ENCODE peak calls at places on chromosomes 7 and 10, in eight cellular contexts. L is adrenal gland, J is lower lobe of right lung, Q is fibroblast of pulmonary artery, G is neural crest cell, I is AG04450, R is fibroblast of mammary gland, V is chondrocyte. W is an unnamed sample.

GRCh38 chr7:44288811-44289340 is 36.5 kb downstream of the CAMK2B start:
- DNase-seq in J (peak), Q (no peak), G (no peak), R (no peak), V (peak), L (no peak), I (no peak), W (no peak)

GRCh38 chr7:40977533-40977932 is 725.4 kb downstream of the INHBA start:
- DNase-seq in G (no peak), R (no peak), I (no peak), Q (no peak), J (no peak), L (no peak), V (no peak), W (no peak)

GRCh38 chr7:26237035-26237807 is 35.7 kb downstream of the CBX3 start:
- DNase-seq in J (no peak), I (no peak), R (peak), G (no peak), L (no peak), Q (no peak), V (no peak), W (no peak)

GRCh38 chr10:76491216-76491615 is 1059.8 kb downstream of the LRMDA start:
- DNase-seq in G (no peak), J (no peak), I (no peak), L (no peak), Q (peak), V (no peak), R (no peak), W (no peak)

GRCh38 chr7:44266526-44266925 is 58.9 kb downstream of the CAMK2B start:
- DNase-seq in I (no peak), Q (no peak), V (no peak), L (no peak), R (no peak), J (no peak), G (no peak), W (no peak)

GRCh38 chr10:69742928-69743602 is 58.6 kb upstream of the COL13A1 start:
- DNase-seq in G (peak), R (peak), J (no peak), L (peak), I (no peak), Q (peak), V (no peak), W (no peak)

GRCh38 chr7:157612664-157613561 is 276.1 kb downstream of the DNAJB6 start:
- DNase-seq in V (peak), R (peak), L (no peak), J (no peak), I (no peak), G (no peak), Q (no peak), W (no peak)

GRCh38 chr7:96253441-96253840 is 68.5 kb downstream of the SLC25A13 start:
- DNase-seq in J (no peak), I (no peak), R (no peak), Q (no peak), V (no peak), G (no peak), L (no peak), W (no peak)

GRCh38 chr10:58063854-58064480 is 203.7 kb downstream of the IPMK start:
- DNase-seq in J (no peak), Q (no peak), L (no peak), R (peak), V (no peak), G (no peak), I (no peak), W (no peak)

DNA sequence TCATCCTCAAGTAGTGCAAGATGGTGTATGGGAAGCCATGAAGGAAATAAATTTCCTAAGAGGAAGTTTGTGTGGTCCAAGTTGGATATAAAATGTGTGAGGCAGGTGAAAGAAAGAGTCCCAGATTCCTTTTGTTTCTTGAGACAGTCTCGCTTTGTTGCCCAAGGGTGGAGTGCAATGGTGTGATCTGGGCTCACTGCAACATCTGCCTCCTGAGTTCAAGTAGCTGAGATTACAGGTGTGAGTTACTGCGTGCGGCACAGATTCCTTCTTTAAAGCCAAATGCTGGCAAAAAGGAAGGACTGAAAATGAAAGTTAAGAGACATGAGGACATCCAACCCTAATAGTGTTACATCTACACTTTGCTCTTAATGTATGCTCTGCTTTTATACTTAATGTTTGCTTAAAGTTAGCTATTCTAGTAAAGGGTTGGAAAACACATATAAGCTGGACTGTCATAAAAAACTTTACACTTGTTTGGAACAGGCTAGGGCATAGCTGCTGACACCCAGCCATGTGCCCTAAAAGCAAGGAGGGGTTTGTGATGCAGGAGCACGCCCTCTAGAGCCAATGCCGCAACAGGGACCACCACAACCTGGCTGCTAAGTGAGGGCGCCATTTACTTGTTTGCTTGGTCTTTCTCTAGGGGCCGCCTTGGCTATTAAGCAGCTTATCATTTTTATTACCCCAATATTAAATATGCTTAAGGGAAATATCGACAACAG is 34.5 kb downstream of the CLEC2L start:
- DNase-seq in R (no peak), L (no peak), Q (no peak), I (no peak), V (no peak), J (no peak), G (no peak), W (peak)
- TF ChIP-seq CTCF in R (no peak), L (no peak), Q (no peak), I (no peak), V (no peak), J (no peak), G (no peak), W (peak)

GRCh38 chr10:113558336-113558735 is 5.5 kb downstream of the HABP2 start:
- DNase-seq in Q (no peak), R (no peak), L (no peak), J (no peak), V (no peak), I (no peak), G (no peak), W (no peak)

GRCh38 chr10:113555245-113555644 is 2.4 kb downstream of the HABP2 start:
- DNase-seq in L (no peak), G (no peak), Q (no peak), J (no peak), I (no peak), R (no peak), V (no peak), W (no peak)

GRCh38 chr10:113555751-113556150 is 2.9 kb downstream of the HABP2 start:
- DNase-seq in R (no peak), I (no peak), J (no peak), G (no peak), L (no peak), V (no peak), Q (no peak), W (no peak)

GRCh38 chr10:113560071-113560470 is 7.2 kb downstream of the HABP2 start:
- DNase-seq in R (no peak), Q (no peak), L (no peak), I (no peak), J (no peak), V (no peak), G (no peak), W (no peak)

GRCh38 chr10:113557389-113558321 is 4.8 kb downstream of the HABP2 start:
- DNase-seq in G (no peak), Q (peak), R (no peak), J (no peak), L (peak), V (no peak), I (no peak), W (no peak)
- TF ChIP-seq CTCF in G (no peak), Q (no peak), R (no peak), J (no peak), L (no peak), V (no peak), I (no peak), W (no peak)

GRCh38 chr10:93468532-93469213 is 13.5 kb downstream of the MYOF start:
- DNase-seq in V (no peak), R (peak), J (no peak), L (peak), Q (peak), G (no peak), I (peak), W (no peak)
- TF ChIP-seq CTCF in V (no peak), R (peak), J (no peak), L (peak), Q (no peak), G (no peak), I (peak), W (no peak)

DNA sequence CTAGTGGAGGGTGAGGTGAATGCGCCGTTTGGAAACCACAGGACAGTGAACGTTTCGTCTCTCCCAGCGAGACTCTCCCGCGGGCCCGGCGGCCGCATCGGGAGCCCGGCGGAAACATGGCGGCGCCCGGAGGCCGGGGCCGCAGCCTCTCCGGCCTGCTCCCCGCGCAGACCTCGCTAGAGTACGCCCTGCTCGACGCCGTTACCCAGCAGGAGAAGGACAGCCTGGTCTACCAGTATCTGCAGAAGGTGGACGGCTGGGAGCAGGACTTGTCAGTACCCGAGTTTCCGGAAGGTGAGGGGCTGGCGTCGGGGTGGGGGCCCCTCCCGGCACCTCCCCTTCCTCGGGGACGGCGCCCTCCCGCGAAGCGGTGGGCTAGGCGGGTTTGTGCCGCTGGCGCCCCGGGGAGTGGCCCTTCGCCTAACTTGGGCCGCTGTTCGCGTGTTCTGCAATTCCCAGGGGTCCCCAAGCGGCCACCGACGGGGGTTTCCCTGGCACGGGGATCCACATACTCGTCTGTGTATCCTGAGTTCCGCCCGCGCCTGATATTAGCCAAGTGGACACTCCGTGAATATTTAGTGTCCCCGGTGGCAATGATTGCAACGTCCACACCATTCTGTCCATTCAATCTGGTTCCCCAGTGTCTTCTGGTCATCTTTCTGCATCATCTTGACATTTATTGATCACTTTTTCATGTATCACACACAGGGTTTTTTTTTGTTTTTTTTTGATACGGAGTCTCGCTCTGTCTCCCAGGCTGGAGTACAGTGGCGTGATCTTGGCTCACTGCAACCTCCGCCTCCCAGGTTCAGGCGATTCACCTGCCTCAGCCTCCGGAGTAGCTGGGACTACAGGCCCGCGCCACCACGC is 531 bp downstream of the NHLRC2 start:
- DNase-seq in Q (peak), L (peak), G (peak), V (no peak), J (peak), R (peak), I (no peak), W (peak)
- TF ChIP-seq CTCF in Q (no peak), L (peak), G (peak), V (peak), J (no peak), R (no peak), I (no peak), W (no peak)

DNA sequence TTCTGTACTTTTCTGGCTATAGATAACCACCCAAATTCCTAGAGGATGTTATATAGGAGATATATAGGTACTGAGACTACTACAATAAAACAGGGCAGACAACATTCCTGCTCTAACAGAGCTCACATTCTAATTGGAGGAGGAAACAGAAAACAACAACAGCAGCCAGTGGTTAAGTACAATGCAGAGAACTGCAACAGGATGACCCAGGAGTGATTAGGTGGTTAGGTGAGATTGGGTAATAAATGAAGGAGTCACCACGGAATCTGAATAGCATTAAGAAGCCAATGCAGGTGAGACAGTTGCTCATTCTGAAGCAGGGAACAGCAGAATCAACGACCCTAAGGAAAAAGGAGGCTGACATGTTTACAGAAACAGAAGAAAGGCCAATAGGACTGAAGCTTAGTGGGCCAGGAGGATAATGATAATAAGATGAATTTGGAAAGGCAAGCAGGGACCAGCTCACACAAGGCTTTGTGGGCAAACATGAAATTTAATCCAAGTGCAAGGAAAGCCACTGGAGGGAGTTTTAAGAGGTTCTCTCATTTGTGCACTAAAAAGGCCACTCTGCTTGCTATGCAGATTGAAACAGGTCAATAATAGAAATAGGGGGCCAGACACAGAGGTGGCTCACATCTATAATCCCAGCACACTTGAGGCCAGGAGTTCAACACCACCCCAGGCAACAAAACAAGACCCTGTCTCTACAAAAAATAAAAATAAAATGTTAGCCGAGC is 16.9 kb upstream of the REEP3 start:
- DNase-seq in R (no peak), Q (no peak), V (no peak), J (no peak), I (no peak), G (no peak), L (no peak), W (no peak)
- TF ChIP-seq CTCF in R (no peak), Q (no peak), V (peak), J (no peak), I (no peak), G (no peak), L (no peak), W (no peak)

DNA sequence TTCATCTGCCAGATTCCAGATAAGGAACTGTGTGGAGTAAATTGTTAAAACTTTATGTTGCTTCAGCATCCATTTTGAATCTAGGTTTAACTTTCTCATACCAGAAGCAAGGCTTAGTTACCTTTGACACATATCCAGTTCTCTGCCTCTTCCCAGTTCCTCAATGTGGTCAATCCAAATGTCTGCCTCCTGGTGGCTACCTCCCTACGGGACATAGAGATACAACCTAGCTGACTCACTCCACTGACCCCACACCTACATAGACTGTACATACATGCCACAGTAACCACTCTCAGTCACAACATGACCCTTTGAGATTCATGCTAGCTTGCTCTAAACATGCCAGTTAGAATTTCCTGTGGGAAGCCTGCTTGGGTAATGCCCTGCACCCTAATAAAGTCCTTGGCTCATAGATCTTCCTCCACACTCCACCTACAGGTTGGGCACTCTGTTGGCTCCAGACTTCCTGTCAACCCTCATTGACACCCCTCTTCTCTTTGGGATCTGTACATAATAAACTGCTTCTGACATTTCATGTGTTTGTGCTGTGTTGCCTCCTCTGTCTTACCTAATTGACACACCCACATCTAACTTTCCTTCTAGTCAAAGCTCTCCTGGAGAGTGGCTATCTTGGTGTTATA is 278.1 kb downstream of the HTR7 start:
- DNase-seq in G (no peak), I (no peak), J (no peak), L (no peak), Q (peak), R (peak), V (no peak), W (no peak)
- TF ChIP-seq CTCF in G (no peak), I (peak), J (no peak), L (no peak), Q (peak), R (peak), V (no peak), W (no peak)

GRCh38 chr10:92839191-92840085 is 8.9 kb upstream of the EXOC6 start:
- DNase-seq in J (peak), G (peak), R (peak), L (peak), V (no peak), Q (peak), I (no peak), W (no peak)
- TF ChIP-seq CTCF in J (peak), G (peak), R (no peak), L (no peak), V (peak), Q (peak), I (peak), W (peak)

GRCh38 chr7:117834983-117835664 is 38.1 kb downstream of the CTTNBP2 start:
- DNase-seq in G (no peak), J (no peak), R (no peak), I (no peak), V (no peak), L (no peak), Q (no peak), W (no peak)
- TF ChIP-seq CTCF in G (no peak), J (no peak), R (no peak), I (no peak), V (no peak), L (no peak), Q (no peak), W (no peak)

GRCh38 chr10:88108115-88108610 is 244.7 kb downstream of the PTEN start:
- DNase-seq in J (no peak), I (no peak), Q (no peak), G (no peak), V (no peak), R (no peak), L (no peak), W (no peak)
- TF ChIP-seq CTCF in J (no peak), I (no peak), Q (no peak), G (no peak), V (no peak), R (no peak), L (no peak), W (no peak)

DNA sequence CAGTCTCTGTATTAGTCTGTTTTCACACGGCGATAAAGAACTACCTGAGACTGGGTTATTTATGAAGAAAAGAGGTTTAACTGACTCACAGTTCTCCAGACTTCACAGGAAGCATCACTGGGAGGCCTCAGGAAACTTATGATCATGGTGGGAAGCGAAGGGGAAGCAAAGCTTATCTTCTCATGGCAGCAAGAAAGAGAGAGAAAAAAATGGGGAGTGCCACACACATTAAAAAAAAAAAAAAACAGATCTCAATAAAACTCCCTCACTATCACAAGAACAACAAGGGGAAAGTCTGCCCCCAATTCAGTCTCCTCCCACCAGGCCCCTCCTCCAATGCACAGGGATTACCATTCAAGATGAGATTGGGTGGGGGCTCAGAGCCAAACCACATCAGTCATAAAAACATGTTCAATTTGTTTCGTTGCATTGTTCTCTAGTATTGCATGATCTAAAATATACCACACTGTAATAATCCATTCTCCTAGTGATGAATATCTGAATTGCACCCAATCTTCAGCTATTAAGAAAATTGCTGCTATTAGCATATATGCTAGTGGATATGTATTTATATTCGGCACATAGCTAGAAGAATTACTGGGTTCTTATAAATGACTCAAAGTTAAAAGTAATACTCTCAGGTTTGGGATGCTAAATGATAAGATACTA is 328.9 kb upstream of the KCND2 start:
- DNase-seq in I (no peak), Q (no peak), G (no peak), V (no peak), R (peak), J (no peak), L (no peak), W (no peak)
- TF ChIP-seq CTCF in I (peak), Q (no peak), G (peak), V (peak), R (no peak), J (no peak), L (no peak), W (no peak)